ENCODE peak calls at places on chromosomes 11 and 22, in four cellular contexts. R, S, G and M are unnamed samples.

GRCh38 chr22:33975841-33976240 is 55.6 kb upstream of the LARGE1 start:
- DNase-seq in R (no peak), S (no peak), G (no peak), M (no peak)

GRCh38 chr11:94638902-94639373 is 71.8 kb downstream of the PIWIL4 start:
- DNase-seq in R (no peak), S (no peak), G (no peak), M (no peak)

GRCh38 chr22:19419086-19419463 is 12.5 kb downstream of the HIRA start:
- DNase-seq in R (no peak), S (peak; percentile 96), G (no peak), M (no peak)

GRCh38 chr11:64675417-64676252 is 47.4 kb downstream of the NRXN2 start:
- DNase-seq in R (no peak), S (no peak), G (peak; percentile 59), M (no peak)

GRCh38 chr11:117563556-117563955 is 233.5 kb downstream of the DSCAML1 start:
- DNase-seq in R (no peak), S (no peak), G (no peak), M (no peak)

GRCh38 chr11:120327311-120327710 is 2.2 kb downstream of the TLCD5 start:
- DNase-seq in R (no peak), S (no peak), G (no peak), M (no peak)

GRCh38 chr22:43543522-43544281 is 131.9 kb downstream of the MPPED1 start:
- DNase-seq in R (no peak), S (no peak), G (no peak), M (no peak)

GRCh38 chr11:122808494-122808893 is 29.8 kb upstream of the CRTAM start:
- DNase-seq in R (no peak), S (no peak), G (no peak), M (no peak)

GRCh38 chr11:70912226-70912840 is 340.0 kb downstream of the SHANK2 start:
- DNase-seq in R (no peak), S (no peak), G (no peak), M (no peak)

GRCh38 chr11:2761131-2762030 is 61.6 kb upstream of the KCNQ1OT1 start:
- DNase-seq in R (no peak), S (no peak), G (no peak), M (no peak)

GRCh38 chr22:45579306-45579705 is 76.6 kb downstream of the FBLN1 start:
- DNase-seq in R (no peak), S (no peak), G (no peak), M (no peak)

GRCh38 chr11:69787457-69787856 is 12.3 kb upstream of the FGF4 start:
- DNase-seq in R (no peak), S (no peak), G (no peak), M (no peak)

GRCh38 chr11:19672591-19673206 is 39.9 kb upstream of the NAV2 start:
- DNase-seq in R (no peak), S (no peak), G (no peak), M (peak; percentile 9)

GRCh38 chr22:41511521-41511968 is 32.7 kb downstream of the POLR3H start:
- DNase-seq in R (no peak), S (no peak), G (no peak), M (no peak)

GRCh38 chr11:82842019-82842418 is 58.2 kb downstream of the PRCP start:
- DNase-seq in R (no peak), S (no peak), G (no peak), M (no peak)

GRCh38 chr11:121249039-121249663 is 43.4 kb upstream of the SC5D start:
- DNase-seq in R (peak; percentile 24), S (peak; percentile 28), G (peak; percentile 64), M (peak; percentile 77)

GRCh38 chr11:10075141-10075540 is 218.9 kb downstream of the SBF2 start:
- DNase-seq in R (no peak), S (no peak), G (no peak), M (no peak)

GRCh38 chr11:1195690-1196515 is 27.0 kb upstream of the MUC5B start:
- DNase-seq in R (no peak), S (no peak), G (peak; percentile 13), M (no peak)

GRCh38 chr11:1193326-1194230 is 29.3 kb upstream of the MUC5B start:
- DNase-seq in R (no peak), S (no peak), G (peak; percentile 12), M (no peak)

GRCh38 chr11:1192741-1193325 is 30.0 kb upstream of the MUC5B start:
- DNase-seq in R (no peak), S (no peak), G (peak; percentile 7), M (no peak)

GRCh38 chr11:1194977-1195689 is 27.7 kb upstream of the MUC5B start:
- DNase-seq in R (no peak), S (no peak), G (peak; percentile 16), M (no peak)

DNA sequence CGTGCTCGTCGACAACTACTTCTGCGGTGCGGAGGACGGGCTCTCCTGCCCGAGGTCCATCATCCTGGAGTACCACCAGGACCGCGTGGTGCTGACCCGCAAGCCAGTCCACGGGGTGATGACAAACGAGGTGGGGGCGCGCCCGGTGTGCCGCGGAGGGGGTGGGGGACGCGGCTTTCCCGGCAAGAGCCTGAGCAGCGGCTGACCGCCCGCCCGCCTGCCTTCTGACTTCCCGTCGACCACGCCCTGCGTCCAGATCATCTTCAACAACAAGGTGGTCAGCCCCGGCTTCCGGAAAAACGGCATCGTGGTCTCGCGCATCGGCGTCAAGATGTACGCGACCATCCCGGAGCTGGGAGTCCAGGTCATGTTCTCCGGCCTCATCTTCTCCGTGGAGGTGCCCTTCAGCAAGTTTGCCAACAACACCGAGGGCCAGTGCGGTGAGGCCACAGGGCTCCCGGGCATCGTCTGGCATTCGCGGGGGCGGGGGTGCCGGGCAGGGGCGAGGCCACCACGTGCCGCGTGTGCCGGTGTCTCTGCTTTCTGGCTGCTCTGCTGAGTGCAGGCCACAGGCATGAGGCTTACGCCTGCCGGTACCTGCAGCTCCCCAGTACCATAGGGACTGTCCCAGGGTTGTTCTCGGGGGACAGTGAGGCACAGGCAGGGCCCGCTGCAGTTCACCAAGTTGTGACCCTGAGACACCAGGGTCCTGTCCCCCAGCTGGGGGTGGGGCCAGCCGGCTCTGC is 28.5 kb upstream of the MUC5B start:
- DNase-seq in R (no peak), S (no peak), G (peak; percentile 9), M (no peak)
- TF ChIP-seq JUND in R (no peak), S (no peak), G (no peak), M (no peak)

DNA sequence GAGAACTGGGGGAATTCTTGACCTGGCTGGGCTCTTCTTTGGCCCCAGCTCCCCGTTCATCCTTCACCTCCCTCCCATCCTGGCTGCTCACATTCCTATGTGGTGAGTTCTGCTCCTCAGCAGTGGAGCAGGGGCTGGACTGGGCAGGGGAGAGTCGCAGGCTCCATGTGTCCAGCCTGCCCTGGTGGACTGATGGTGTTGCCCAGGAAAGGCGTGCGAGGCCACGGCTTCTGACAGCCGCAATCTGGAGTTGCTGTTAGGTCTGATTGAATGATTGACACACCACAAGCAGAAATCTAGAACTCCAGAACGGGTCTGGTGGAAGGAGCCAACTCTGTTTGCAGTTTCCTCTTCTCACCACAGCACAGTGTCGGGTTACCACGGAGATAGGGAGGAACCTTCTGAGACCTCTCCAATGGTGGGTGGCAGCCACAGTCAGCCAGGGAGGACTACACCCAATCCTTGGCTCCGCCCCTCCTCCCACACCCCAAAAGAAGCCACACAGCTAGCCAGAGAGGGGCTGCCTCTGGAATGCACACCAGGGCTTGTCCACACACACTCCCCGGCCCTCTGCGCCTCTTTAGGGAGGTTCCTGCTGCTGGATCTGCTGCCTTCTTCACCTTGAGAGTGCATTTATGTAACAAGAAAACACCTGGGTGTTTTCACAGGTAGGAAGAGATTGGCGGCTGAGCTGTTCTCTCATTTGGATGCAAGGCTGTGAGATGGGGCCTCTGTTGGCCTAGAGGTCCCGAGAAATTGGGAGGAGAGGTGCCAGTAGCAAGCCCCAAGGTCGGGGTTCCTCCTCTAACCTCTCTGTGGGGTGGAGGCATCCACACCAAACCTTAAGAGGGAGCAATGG is 56.4 kb upstream of the CD44 start:
- DNase-seq in R (peak; percentile 81), S (peak; percentile 85), G (no peak), M (peak; percentile 65)
- TF ChIP-seq JUND in R (peak; percentile 56), S (no peak), G (peak; percentile 53), M (no peak)

DNA sequence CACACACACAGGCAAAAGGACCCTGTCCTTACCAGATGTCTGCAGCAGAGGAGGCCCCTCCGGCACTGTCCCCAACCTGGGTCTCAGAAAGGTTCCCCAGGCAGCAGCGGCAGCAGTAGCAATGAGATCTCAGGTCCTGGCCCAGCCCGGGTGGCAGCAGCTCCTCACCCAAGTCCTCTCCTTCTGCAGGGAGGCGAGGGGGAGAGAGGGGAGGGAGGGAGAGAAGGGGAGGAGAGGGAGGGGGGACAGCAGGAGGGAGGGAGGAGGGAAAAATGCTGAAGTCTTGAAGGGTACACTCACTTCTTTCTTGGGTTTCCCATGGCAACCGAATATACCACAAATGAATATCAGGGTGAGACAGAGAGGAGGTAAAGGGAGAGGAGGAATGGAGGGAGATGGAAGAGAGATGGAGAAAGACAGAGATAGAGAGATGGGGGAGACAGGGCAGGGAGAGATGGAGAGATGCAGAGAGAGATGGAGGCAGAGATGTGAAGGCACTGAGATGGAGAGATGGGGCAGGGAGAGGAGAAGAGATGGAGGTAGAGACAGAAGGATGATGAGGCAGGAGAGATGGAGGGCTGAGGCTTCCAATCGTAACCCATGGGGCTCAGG is 9.4 kb downstream of the ELFN2 start:
- DNase-seq in R (no peak), S (no peak), G (no peak), M (no peak)
- TF ChIP-seq JUND in R (no peak), S (no peak), G (no peak), M (no peak)

GRCh38 chr22:50732681-50733080 is 5.3 kb upstream of the ACR start:
- DNase-seq in R (no peak), S (no peak), G (no peak), M (no peak)
- TF ChIP-seq JUND in R (no peak), S (no peak), G (no peak), M (no peak)

GRCh38 chr11:60005360-60005759 is 11.6 kb upstream of the OOSP4B start:
- DNase-seq in R (no peak), S (no peak), G (no peak), M (no peak)
- TF ChIP-seq JUND in R (no peak), S (no peak), G (no peak), M (no peak)

DNA sequence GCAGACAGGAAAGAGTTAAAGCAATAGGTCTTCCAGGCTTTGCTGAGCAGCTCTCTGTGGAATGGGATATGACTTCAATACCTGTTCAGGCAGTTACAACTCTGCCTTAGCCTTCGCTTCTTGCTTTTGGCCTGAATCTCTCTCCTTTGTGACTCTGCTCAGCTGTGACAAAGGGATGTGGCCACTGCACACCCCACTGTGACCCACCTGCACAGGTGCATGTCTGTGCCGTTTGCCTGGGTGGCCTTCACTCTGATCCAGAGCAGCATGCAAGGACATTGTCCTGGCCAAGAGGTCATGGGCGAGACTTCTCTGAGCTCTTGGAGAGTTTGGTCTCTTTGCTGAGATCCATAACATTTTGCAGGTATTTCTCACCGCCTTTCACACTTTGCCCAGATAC is 891.3 kb downstream of the BRD1 start:
- DNase-seq in R (no peak), S (no peak), G (no peak), M (no peak)
- TF ChIP-seq JUND in R (no peak), S (no peak), G (no peak), M (no peak)

GRCh38 chr22:39080993-39081513 is 4.0 kb downstream of the APOBEC3G start:
- DNase-seq in R (no peak), S (no peak), G (no peak), M (no peak)
- TF ChIP-seq JUND in R (no peak), S (no peak), G (no peak), M (no peak)